ENCODE peak calls at places on chromosomes 1 and 21, in six cellular contexts. W is neuronal stem cell; U is heart left ventricle; X is ovary; S is MM.1S; B is CD8-positive, alpha-beta T cell. L is an unnamed sample.
A peak's percentile ranks its signal among the peaks of the same experiment; 100 is the strongest.

GRCh38 chr1:171640225-171640624 is 12.3 kb downstream of the MYOC start:
- DNase-seq in W (no peak), U (no peak), X (no peak), S (no peak), B (no peak), L (no peak)

GRCh38 chr1:26824735-26825134 is 1.8 kb upstream of the ZDHHC18 start:
- DNase-seq in W (no peak), U (no peak), X (no peak), S (no peak), B (no peak), L (no peak)

GRCh38 chr1:33407750-33408436 is 23.0 kb downstream of the PHC2 start:
- DNase-seq in W (no peak), U (no peak), X (no peak), S (no peak), B (no peak), L (no peak)

GRCh38 chr1:31531177-31532000 is 44.9 kb upstream of the TINAGL1 start:
- DNase-seq in W (no peak), U (no peak), X (no peak), S (no peak), B (no peak), L (no peak)

GRCh38 chr21:46083271-46084040 is 14.5 kb upstream of the COL6A2 start:
- DNase-seq in W (no peak), U (no peak), X (peak; percentile 50), S (no peak), B (peak; percentile 2), L (no peak)

GRCh38 chr21:26572668-26573381 is at the start of gene CYYR1:
- DNase-seq in W (peak; percentile 63), U (peak; percentile 43), X (no peak), S (no peak), B (no peak), L (no peak)

GRCh38 chr1:162232034-162232433 is 144.6 kb downstream of the SPATA46 start:
- DNase-seq in W (no peak), U (no peak), X (no peak), S (no peak), B (no peak), L (no peak)

GRCh38 chr1:9118186-9118585 is 10.7 kb downstream of the GPR157 start:
- DNase-seq in W (no peak), U (no peak), X (no peak), S (no peak), B (no peak), L (no peak)

GRCh38 chr1:21921100-21921875 is 15.8 kb downstream of the HSPG2 start:
- DNase-seq in W (no peak), U (no peak), X (no peak), S (no peak), B (no peak), L (no peak)

GRCh38 chr1:98336472-98337118 is 324.9 kb upstream of the SNX7 start:
- DNase-seq in W (no peak), U (no peak), X (no peak), S (no peak), B (no peak), L (no peak)

GRCh38 chr1:42742141-42742540 is 2.1 kb upstream of the CLDN19 start:
- DNase-seq in W (no peak), U (no peak), X (no peak), S (no peak), B (no peak), L (no peak)

GRCh38 chr1:156807627-156808026 is 9.0 kb downstream of the SH2D2A start:
- DNase-seq in W (no peak), U (no peak), X (no peak), S (no peak), B (no peak), L (no peak)

GRCh38 chr1:221227872-221228337 is 348.7 kb downstream of the HLX start:
- DNase-seq in W (no peak), U (no peak), X (no peak), S (no peak), B (no peak), L (no peak)

GRCh38 chr1:2230781-2231666 is 2.9 kb downstream of the SKI start:
- DNase-seq in W (no peak), U (peak; percentile 31), X (peak; percentile 64), S (no peak), B (peak; percentile 69), L (no peak)

GRCh38 chr21:42392731-42393442 is 3.0 kb downstream of the TMPRSS3 start:
- DNase-seq in W (no peak), U (no peak), X (no peak), S (no peak), B (no peak), L (no peak)

GRCh38 chr1:240888039-240888786 is 276.3 kb upstream of the GREM2 start:
- DNase-seq in W (peak; percentile 59), U (no peak), X (no peak), S (peak; percentile 69), B (no peak), L (no peak)

GRCh38 chr1:68045511-68046180 is 4.8 kb downstream of the DIRAS3 start:
- DNase-seq in W (no peak), U (no peak), X (no peak), S (no peak), B (no peak), L (no peak)

DNA sequence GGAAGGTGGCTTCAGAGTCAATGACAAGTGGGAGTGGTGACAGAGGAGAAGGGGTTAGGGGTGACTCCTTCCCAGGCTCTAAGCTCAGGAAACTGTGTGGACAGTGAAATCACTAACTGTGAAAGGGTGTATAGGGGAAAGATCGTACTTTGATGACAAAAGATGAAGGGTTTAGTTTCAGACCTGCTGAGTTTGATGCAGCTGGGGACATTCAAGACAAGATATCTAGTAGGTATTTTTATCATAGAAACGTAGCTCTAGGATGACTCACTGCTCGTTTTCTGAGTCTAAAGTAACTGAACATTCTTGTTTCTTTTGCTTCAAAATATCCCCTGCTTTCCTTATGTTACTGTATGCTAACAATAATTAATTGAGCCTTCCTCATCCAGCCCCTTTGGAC is 149.0 kb downstream of the PCP4 start:
- DNase-seq in W (no peak), U (no peak), X (no peak), S (peak; percentile 93), B (no peak), L (no peak)
- H3K9me3 ChIP-seq in W (no peaks in the 10 kb centered on the region), U (no peaks in the 10 kb centered on the region), X (peaks cover 3% of the 10 kb centered on the region), S (no peaks in the 10 kb centered on the region), B (no peaks in the 10 kb centered on the region), L (no peaks in the 10 kb centered on the region)

DNA sequence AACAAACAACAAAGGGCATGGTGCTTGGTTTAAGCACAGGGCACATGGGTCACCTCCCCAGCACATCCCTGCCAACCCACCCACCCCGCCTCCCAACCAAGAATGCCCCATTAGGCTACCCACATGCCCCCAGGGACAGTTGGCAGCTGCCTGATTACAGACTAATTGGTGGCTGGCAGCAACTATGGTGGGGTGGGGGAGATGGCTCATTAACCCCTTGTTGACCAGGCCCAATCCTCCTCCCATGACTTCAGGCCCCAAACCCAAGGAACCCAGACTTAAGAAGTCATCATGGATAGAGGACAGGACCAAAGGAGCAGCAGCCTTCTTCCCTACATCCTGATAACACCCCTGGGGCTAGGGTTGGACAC is 1.3 kb downstream of the RIMS3 start:
- DNase-seq in W (no peak), U (no peak), X (no peak), S (no peak), B (no peak), L (no peak)
- H3K4me3 ChIP-seq in W (peak overlapping the region; percentile 63), U (no peak overlapping the region), X (no peak overlapping the region), S (no peak overlapping the region), B (no peak overlapping the region), L (no peak overlapping the region)

GRCh38 chr1:186307445-186307844 is 67.6 kb downstream of the TPR start:
- DNase-seq in W (no peak), U (no peak), X (no peak), S (no peak), B (no peak), L (no peak)

GRCh38 chr1:186306533-186306932 is 68.5 kb downstream of the TPR start:
- DNase-seq in W (no peak), U (no peak), X (no peak), S (no peak), B (no peak), L (no peak)

GRCh38 chr1:186311375-186312051 is 63.5 kb downstream of the TPR start:
- DNase-seq in W (no peak), U (no peak), X (no peak), S (no peak), B (no peak), L (no peak)

GRCh38 chr1:186310307-186310706 is 64.7 kb downstream of the TPR start:
- DNase-seq in W (no peak), U (no peak), X (no peak), S (no peak), B (no peak), L (no peak)

DNA sequence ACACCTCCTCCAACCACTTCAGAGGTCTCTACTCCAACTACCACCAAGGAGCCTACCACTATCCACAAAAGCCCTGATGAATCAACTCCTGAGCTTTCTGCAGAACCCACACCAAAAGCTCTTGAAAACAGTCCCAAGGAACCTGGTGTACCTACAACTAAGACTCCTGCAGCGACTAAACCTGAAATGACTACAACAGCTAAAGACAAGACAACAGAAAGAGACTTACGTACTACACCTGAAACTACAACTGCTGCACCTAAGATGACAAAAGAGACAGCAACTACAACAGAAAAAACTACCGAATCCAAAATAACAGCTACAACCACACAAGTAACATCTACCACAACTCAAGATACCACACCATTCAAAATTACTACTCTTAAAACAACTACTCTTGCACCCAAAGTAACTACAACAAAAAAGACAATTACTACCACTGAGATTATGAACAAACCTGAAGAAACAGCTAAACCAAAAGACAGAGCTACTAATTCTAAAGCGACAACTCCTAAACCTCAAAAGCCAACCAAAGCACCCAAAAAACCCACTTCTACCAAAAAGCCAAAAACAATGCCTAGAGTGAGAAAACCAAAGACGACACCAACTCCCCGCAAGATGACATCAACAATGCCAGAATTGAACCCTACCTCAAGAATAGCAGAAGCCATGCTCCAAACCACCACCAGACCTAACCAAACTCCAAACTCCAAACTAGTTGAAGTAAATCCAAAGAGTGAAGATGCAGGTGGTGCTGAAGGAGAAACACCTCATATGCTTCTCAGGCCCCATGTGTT is 66.6 kb downstream of the TPR start:
- DNase-seq in W (no peak), U (no peak), X (no peak), S (no peak), B (no peak), L (no peak)
- H3K9me3 ChIP-seq in W (no peaks in the 10 kb centered on the region), U (no peaks in the 10 kb centered on the region), X (no peaks in the 10 kb centered on the region), S (no peaks in the 10 kb centered on the region), B (no peaks in the 10 kb centered on the region), L (no peaks in the 10 kb centered on the region)

GRCh38 chr1:84603941-84604830 is 29.9 kb upstream of the CTBS start:
- DNase-seq in W (no peak), U (peak; percentile 57), X (peak; percentile 27), S (peak; percentile 52), B (no peak), L (no peak)

GRCh38 chr1:84605157-84605556 is 30.9 kb upstream of the CTBS start:
- DNase-seq in W (no peak), U (no peak), X (no peak), S (no peak), B (no peak), L (no peak)

GRCh38 chr1:84600796-84601195 is 26.6 kb upstream of the CTBS start:
- DNase-seq in W (no peak), U (no peak), X (no peak), S (no peak), B (no peak), L (no peak)

GRCh38 chr1:84606977-84607376 is 32.7 kb upstream of the CTBS start:
- DNase-seq in W (no peak), U (no peak), X (no peak), S (no peak), B (no peak), L (no peak)

DNA sequence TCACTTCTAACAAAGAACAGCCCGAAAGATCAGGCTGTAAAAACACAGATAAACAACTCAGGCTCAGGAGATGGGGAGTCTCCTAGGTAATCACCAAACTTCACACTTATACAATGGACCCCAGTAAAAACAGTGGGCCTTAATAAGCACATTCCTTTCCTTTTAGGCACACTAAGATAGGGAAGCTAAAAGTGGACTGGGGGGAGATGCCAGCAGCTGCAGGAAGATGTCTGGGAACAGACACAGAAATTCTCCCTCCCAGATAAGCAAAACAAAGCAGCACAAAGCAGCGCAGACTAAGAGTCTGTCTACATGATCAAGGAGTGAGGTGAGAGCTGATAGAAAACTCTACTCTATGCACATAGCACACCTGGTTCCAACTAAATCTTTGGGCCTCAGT is 29.0 kb upstream of the CTBS start:
- DNase-seq in W (no peak), U (peak; percentile 26), X (no peak), S (no peak), B (no peak), L (no peak)
- H3K4me3 ChIP-seq in W (no peak overlapping the region), U (no peak overlapping the region), X (peak overlapping the region; percentile 10), S (no peak overlapping the region), B (no peak overlapping the region), L (no peak overlapping the region)